ENCODE peak calls at places on chromosomes 12 and 14, in eight cellular contexts. B is cardiac muscle cell, X is ascending aorta, P is fibroblast of lung, L is testis, W is OCI-LY7, V is dorsolateral prefrontal cortex, H is heart right ventricle. C is an unnamed sample.

GRCh38 chr12:41277019-41277770 is 89.1 kb downstream of the PDZRN4 start:
- DNase-seq in B (peak; percentile 69), X (no peak), P (peak; percentile 39), L (peak; percentile 30), W (peak; percentile 70), V (no peak), H (no peak), C (no peak)

GRCh38 chr12:9943244-9943643 is 11.1 kb upstream of the CLEC2A start:
- DNase-seq in B (no peak), X (no peak), P (no peak), L (no peak), W (no peak), V (no peak), H (no peak), C (no peak)

GRCh38 chr12:122851820-122852219 is 16.6 kb downstream of the HIP1R start:
- DNase-seq in B (peak; percentile 85), X (peak; percentile 39), P (peak; percentile 89), L (no peak), W (no peak), V (no peak), H (no peak), C (no peak)

GRCh38 chr12:49367381-49368239 is at the start of gene SPATS2:
- DNase-seq in B (peak; percentile 46), X (no peak), P (peak; percentile 25), L (peak; percentile 38), W (no peak), V (peak; percentile 84), H (peak; percentile 96), C (no peak)

GRCh38 chr14:58844544-58844943 is 206.8 kb downstream of the DACT1 start:
- DNase-seq in B (no peak), X (no peak), P (no peak), L (no peak), W (no peak), V (no peak), H (no peak), C (no peak)

GRCh38 chr14:97827746-97828145 is 1030.6 kb downstream of the VRK1 start:
- DNase-seq in B (no peak), X (no peak), P (no peak), L (no peak), W (no peak), V (no peak), H (no peak), C (no peak)

GRCh38 chr12:77681726-77682125 is 149.0 kb upstream of the NAV3 start:
- DNase-seq in B (no peak), X (no peak), P (no peak), L (no peak), W (no peak), V (no peak), H (no peak), C (no peak)

GRCh38 chr12:109621864-109622485 is 48.4 kb downstream of the MVK start:
- DNase-seq in B (no peak), X (no peak), P (no peak), L (no peak), W (no peak), V (no peak), H (no peak), C (no peak)

GRCh38 chr12:33825986-33826602 is 196.2 kb upstream of the ALG10 start:
- DNase-seq in B (no peak), X (no peak), P (no peak), L (no peak), W (no peak), V (no peak), H (no peak), C (no peak)

GRCh38 chr14:61662437-61663311 is 32.6 kb upstream of the HIF1A start:
- DNase-seq in B (peak; percentile 80), X (peak; percentile 12), P (peak; percentile 83), L (no peak), W (peak; percentile 81), V (no peak), H (no peak), C (no peak)

GRCh38 chr12:203462-204260 is 10.3 kb downstream of the SLC6A12 start:
- DNase-seq in B (peak; percentile 31), X (no peak), P (no peak), L (peak; percentile 66), W (no peak), V (no peak), H (no peak), C (no peak)

GRCh38 chr12:32819424-32819823 is 63.7 kb upstream of the YARS2 start:
- DNase-seq in B (no peak), X (no peak), P (no peak), L (no peak), W (no peak), V (no peak), H (no peak), C (no peak)

GRCh38 chr12:98446060-98446459 is 69.3 kb upstream of the TMPO start:
- DNase-seq in B (no peak), X (no peak), P (no peak), L (no peak), W (no peak), V (no peak), H (no peak), C (no peak)

GRCh38 chr12:84136862-84137367 is 775.7 kb downstream of the SLC6A15 start:
- DNase-seq in B (peak; percentile 14), X (no peak), P (peak; percentile 24), L (no peak), W (no peak), V (no peak), H (no peak), C (no peak)

GRCh38 chr12:122643207-122643805 is 59.9 kb downstream of the HCAR2 start:
- DNase-seq in B (peak; percentile 38), X (no peak), P (no peak), L (no peak), W (no peak), V (no peak), H (no peak), C (no peak)

GRCh38 chr14:71720978-71721624 is 211.1 kb upstream of the RGS6 start:
- DNase-seq in B (peak; percentile 91), X (no peak), P (peak; percentile 81), L (peak; percentile 40), W (peak; percentile 30), V (no peak), H (no peak), C (no peak)

GRCh38 chr12:67988600-67988999 is 647 bp upstream of the IFNG-AS1 start:
- DNase-seq in B (no peak), X (no peak), P (no peak), L (no peak), W (peak; percentile 53), V (no peak), H (no peak), C (no peak)

GRCh38 chr12:54201001-54201794 is 12.4 kb upstream of the SMUG1 start:
- DNase-seq in B (peak; percentile 81), X (no peak), P (peak; percentile 49), L (peak; percentile 74), W (peak; percentile 77), V (peak; percentile 50), H (peak; percentile 61), C (no peak)

GRCh38 chr12:131390408-131391100 is 320.3 kb upstream of the SFSWAP start:
- DNase-seq in B (no peak), X (no peak), P (no peak), L (peak; percentile 57), W (peak; percentile 14), V (no peak), H (no peak), C (no peak)

GRCh38 chr14:99288948-99289347 is 17.0 kb upstream of the BCL11B start:
- DNase-seq in B (no peak), X (no peak), P (no peak), L (no peak), W (no peak), V (no peak), H (no peak), C (no peak)

GRCh38 chr14:99287269-99287942 is 15.4 kb upstream of the BCL11B start:
- DNase-seq in B (no peak), X (no peak), P (peak; percentile 34), L (no peak), W (no peak), V (no peak), H (no peak), C (no peak)

GRCh38 chr14:99284254-99285004 is 12.4 kb upstream of the BCL11B start:
- DNase-seq in B (no peak), X (no peak), P (no peak), L (no peak), W (no peak), V (no peak), H (no peak), C (no peak)

GRCh38 chr14:99289394-99290189 is 17.6 kb upstream of the BCL11B start:
- DNase-seq in B (no peak), X (no peak), P (no peak), L (no peak), W (no peak), V (no peak), H (no peak), C (no peak)

GRCh38 chr14:99286761-99287160 is 14.8 kb upstream of the BCL11B start:
- DNase-seq in B (no peak), X (no peak), P (no peak), L (no peak), W (no peak), V (no peak), H (no peak), C (no peak)
- H3K27ac ChIP-seq in B (no peak overlapping the region), X (no peak overlapping the region), P (no peak overlapping the region), L (no peak overlapping the region), W (no peak overlapping the region), V (no peak overlapping the region), H (no peak overlapping the region), C (no peak overlapping the region)

GRCh38 chr14:23123419-23123818 is 4.4 kb upstream of the CEBPE start:
- DNase-seq in B (peak; percentile 42), X (no peak), P (no peak), L (peak; percentile 69), W (no peak), V (no peak), H (peak; percentile 83), C (no peak)
- H3K27ac ChIP-seq in B (no peak overlapping the region), X (no peak overlapping the region), P (no peak overlapping the region), L (no peak overlapping the region), W (no peak overlapping the region), V (no peak overlapping the region), H (no peak overlapping the region), C (no peak overlapping the region)

GRCh38 chr12:12819221-12819620 is 6.1 kb downstream of the DDX47 start:
- DNase-seq in B (no peak), X (no peak), P (no peak), L (no peak), W (no peak), V (no peak), H (no peak), C (no peak)
- H3K27ac ChIP-seq in B (no peak overlapping the region), X (peak overlapping the region; percentile 79), P (peak overlapping the region; percentile 80), L (no peak overlapping the region), W (no peak overlapping the region), V (no peak overlapping the region), H (no peak overlapping the region), C (peak overlapping the region; percentile 88)

GRCh38 chr12:119684730-119685129 is 16.8 kb downstream of the PRKAB1 start:
- DNase-seq in B (no peak), X (no peak), P (no peak), L (no peak), W (no peak), V (no peak), H (no peak), C (no peak)

GRCh38 chr12:119683413-119683812 is 15.5 kb downstream of the PRKAB1 start:
- DNase-seq in B (peak; percentile 20), X (no peak), P (peak; percentile 49), L (no peak), W (no peak), V (no peak), H (no peak), C (no peak)

GRCh38 chr12:119682635-119683340 is 14.9 kb downstream of the PRKAB1 start:
- DNase-seq in B (no peak), X (no peak), P (no peak), L (no peak), W (peak; percentile 48), V (no peak), H (no peak), C (no peak)

GRCh38 chr12:119685375-119685774 is 17.4 kb downstream of the PRKAB1 start:
- DNase-seq in B (no peak), X (no peak), P (no peak), L (no peak), W (no peak), V (no peak), H (no peak), C (no peak)

GRCh38 chr12:119683816-119684215 is 15.9 kb downstream of the PRKAB1 start:
- DNase-seq in B (no peak), X (no peak), P (no peak), L (no peak), W (no peak), V (no peak), H (no peak), C (no peak)
- H3K27ac ChIP-seq in B (no peak overlapping the region), X (no peak overlapping the region), P (no peak overlapping the region), L (no peak overlapping the region), W (no peak overlapping the region), V (no peak overlapping the region), H (no peak overlapping the region), C (no peak overlapping the region)